ENCODE peak calls at places on chromosome 12, in nine cellular contexts. G is GM12892, A is HepG2, B is Panc1, D is suprapubic skin, S is endothelial cell of umbilical vein, E is sigmoid colon, Z is transverse colon, Y is GM12878. P is an unnamed sample.

GRCh38 chr12:123660328-123660727 is 10.6 kb upstream of the TCTN2 start:
- DNase-seq in Y (no peak), S (no peak), A (no peak), D (no peak), E (no peak), B (peak), Z (no peak), G (no peak), P (no peak)

GRCh38 chr12:12498210-12498609 is 64.5 kb downstream of the DUSP16 start:
- DNase-seq in D (no peak), Z (no peak), Y (no peak), S (no peak), B (no peak), G (no peak), E (no peak), A (no peak), P (no peak)

GRCh38 chr12:99439399-99439798 is 208.2 kb upstream of the GARIN6 start:
- DNase-seq in G (no peak), E (no peak), Y (no peak), D (no peak), S (no peak), A (no peak), B (no peak), Z (no peak), P (no peak)

GRCh38 chr12:24833513-24833912 is 115.4 kb downstream of the BCAT1 start:
- DNase-seq in B (no peak), E (no peak), Z (no peak), D (no peak), S (no peak), Y (no peak), G (no peak), A (no peak), P (no peak)

GRCh38 chr12:87820524-87821194 is 208.5 kb downstream of the C12orf50 start:
- DNase-seq in D (no peak), S (no peak), Y (no peak), E (no peak), A (no peak), G (no peak), B (no peak), Z (no peak), P (no peak)

GRCh38 chr12:46998811-46999368 is 80.5 kb upstream of the PCED1B start:
- DNase-seq in D (no peak), S (peak), B (no peak), G (no peak), A (no peak), Y (no peak), Z (no peak), E (no peak), P (no peak)

GRCh38 chr12:75087656-75088055 is 122.0 kb downstream of the KCNC2 start:
- DNase-seq in S (no peak), A (no peak), E (no peak), D (no peak), G (no peak), B (no peak), Y (no peak), Z (no peak), P (no peak)

GRCh38 chr12:67853204-67853603 is 136.0 kb upstream of the IFNG-AS1 start:
- DNase-seq in B (no peak), G (no peak), Y (no peak), Z (no peak), E (no peak), S (no peak), A (no peak), D (no peak), P (no peak)

GRCh38 chr12:102174761-102175160 is 22.9 kb downstream of the PMCH start:
- DNase-seq in G (no peak), D (no peak), S (peak), B (no peak), A (no peak), Y (no peak), E (no peak), Z (no peak), P (no peak)

GRCh38 chr12:4432878-4433820 is 12.5 kb downstream of the FGF6 start:
- DNase-seq in Y (no peak), Z (no peak), A (no peak), G (no peak), S (no peak), B (no peak), E (no peak), D (no peak), P (no peak)

GRCh38 chr12:80979821-80980220 is 42.1 kb upstream of the LIN7A start:
- DNase-seq in D (no peak), S (no peak), E (no peak), Y (no peak), A (no peak), B (no peak), Z (peak), G (no peak), P (no peak)

GRCh38 chr12:130070017-130070653 is 92.1 kb upstream of the FZD10 start:
- DNase-seq in Y (no peak), Z (no peak), D (no peak), G (no peak), E (no peak), B (no peak), S (no peak), A (no peak), P (no peak)

GRCh38 chr12:105204916-105205315 is 31.1 kb downstream of the APPL2 start:
- DNase-seq in E (no peak), B (no peak), Z (no peak), A (no peak), D (no peak), Y (no peak), S (peak), G (no peak), P (no peak)

GRCh38 chr12:57476162-57476992 is 3.3 kb downstream of the ARHGAP9 start:
- DNase-seq in G (peak), E (no peak), Z (peak), S (no peak), B (no peak), D (no peak), Y (no peak), A (no peak), P (peak)

GRCh38 chr12:46983959-46984833 is 95.2 kb upstream of the PCED1B start:
- DNase-seq in Z (peak), E (no peak), A (peak), B (peak), G (peak), Y (peak), D (no peak), S (peak), P (no peak)

GRCh38 chr12:6965026-6965661 is 5.3 kb downstream of the PHB2 start:
- DNase-seq in S (peak), Z (peak), G (peak), D (peak), E (peak), Y (no peak), B (peak), A (peak), P (peak)

DNA sequence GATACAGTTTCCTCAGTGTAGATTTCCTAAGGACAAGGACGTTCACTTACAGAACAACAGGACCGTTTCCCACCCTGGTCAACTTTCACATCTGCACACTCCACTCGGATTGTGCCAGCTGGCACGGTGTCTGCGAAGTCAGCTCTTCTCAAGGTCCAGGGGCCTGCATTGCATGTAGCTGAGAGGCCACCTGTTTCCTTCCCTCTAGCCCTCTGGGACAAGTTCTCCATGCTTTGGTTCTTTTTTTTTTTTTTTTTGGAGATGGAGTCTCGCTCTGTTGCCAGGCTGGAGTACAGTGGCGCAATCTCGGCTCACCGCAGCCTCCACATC is 16.5 kb downstream of the ACADS start:
- DNase-seq in A (no peak), D (no peak), B (no peak), G (no peak), E (no peak), Y (no peak), Z (no peak), S (no peak), P (no peak)
- TF ChIP-seq POLR2AphosphoS5 in A (no peak), D (no peak), B (no peak), G (no peak), E (no peak), Y (no peak), Z (no peak), S (no peak), P (no peak)

DNA sequence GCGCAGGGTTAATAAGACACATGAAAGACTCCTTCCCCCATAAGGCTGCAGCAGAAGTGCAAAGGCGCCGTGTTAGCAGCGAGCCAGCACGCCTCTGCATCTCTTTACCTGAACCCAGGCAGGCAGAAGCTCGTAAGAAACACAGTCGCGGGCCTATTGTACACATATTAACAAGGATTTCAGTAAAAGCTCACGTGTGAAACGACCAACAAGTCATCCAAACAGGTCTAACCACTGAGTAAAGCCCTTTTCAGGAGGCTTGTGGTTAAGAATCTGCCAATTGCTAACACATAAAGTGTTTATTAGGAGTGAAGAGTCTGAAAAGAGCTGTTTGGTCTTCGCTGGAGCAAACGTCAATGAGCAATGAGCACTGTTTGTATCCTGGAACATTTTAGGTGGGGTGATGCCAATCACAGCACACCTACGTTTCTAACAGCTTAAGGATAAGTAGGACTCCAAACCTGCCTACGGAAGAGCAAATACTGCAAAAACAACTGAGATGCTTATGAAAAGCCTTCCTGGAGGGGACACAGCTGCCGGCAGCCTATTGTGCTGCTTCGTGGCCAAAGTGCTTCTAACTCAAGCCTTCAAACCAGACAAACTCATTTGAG is 43.1 kb downstream of the PRKAB1 start:
- DNase-seq in S (no peak), E (no peak), B (no peak), Z (no peak), G (no peak), D (no peak), A (no peak), Y (no peak), P (no peak)
- TF ChIP-seq POLR2AphosphoS5 in S (no peak), E (no peak), B (no peak), Z (no peak), G (no peak), D (no peak), A (no peak), Y (no peak), P (no peak)

DNA sequence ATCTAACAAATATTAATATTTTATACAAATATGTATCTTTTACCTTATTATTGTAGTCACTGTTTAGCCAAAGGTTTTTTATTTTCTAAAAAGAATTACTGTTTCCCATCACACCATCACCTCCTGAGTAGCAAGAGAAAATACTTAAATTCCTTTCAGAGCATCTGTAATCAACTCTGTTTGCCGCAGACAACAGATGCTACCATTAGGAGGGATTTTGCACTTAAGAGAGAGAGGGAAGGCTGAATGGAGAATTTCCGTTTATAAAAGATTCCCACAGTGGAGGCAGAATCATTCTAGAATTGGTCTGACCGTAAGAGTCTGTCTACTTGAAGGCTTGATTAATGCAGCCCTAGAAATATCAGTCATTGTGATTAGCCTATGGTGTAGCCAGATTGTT is 115.8 kb downstream of the NEDD1 start:
- DNase-seq in Z (no peak), E (no peak), G (no peak), S (no peak), B (no peak), D (no peak), A (no peak), Y (no peak), P (no peak)
- TF ChIP-seq POLR2AphosphoS5 in Z (no peak), E (no peak), G (no peak), S (no peak), B (no peak), D (no peak), A (no peak), Y (no peak), P (no peak)

GRCh38 chr12:53380797-53381738 is 1.1 kb downstream of the SP1 start:
- DNase-seq in D (peak), B (no peak), E (peak), S (peak), G (no peak), A (no peak), Z (peak), Y (no peak), P (no peak)
- TF ChIP-seq POLR2AphosphoS5 in D (no peak), B (no peak), E (peak), S (no peak), G (no peak), A (no peak), Z (no peak), Y (no peak), P (no peak)

GRCh38 chr12:127654383-127654985 is 612.5 kb upstream of the TMEM132C start:
- DNase-seq in D (no peak), A (no peak), S (no peak), G (no peak), Z (no peak), E (no peak), Y (no peak), B (no peak), P (no peak)
- TF ChIP-seq POLR2AphosphoS5 in D (no peak), A (no peak), S (no peak), G (no peak), Z (no peak), E (no peak), Y (no peak), B (no peak), P (no peak)

P was measured in stomach.